ENCODE peak calls at places on chromosomes 1 and 21, in seven cellular contexts. One of them, this sample, is unnamed.
A peak's percentile ranks its signal among the peaks of the same experiment; 100 is the strongest.

GRCh38 chr1:185823471-185823870 is 89.3 kb downstream of the HMCN1 start:
- DNase-seq in osteoblast: no peak
- DNase-seq in brain microvascular endothelial cell: peak; percentile 46
- DNase-seq in transverse colon: no peak
- DNase-seq in right lobe of liver: no peak
- DNase-seq in OCI-LY7: no peak
- DNase-seq in fibroblast of lung: peak; percentile 66
- DNase-seq in this sample: no peak

GRCh38 chr1:17941396-17941795 is 166.2 kb upstream of the IGSF21 start:
- DNase-seq in osteoblast: no peak
- DNase-seq in brain microvascular endothelial cell: no peak
- DNase-seq in transverse colon: no peak
- DNase-seq in right lobe of liver: no peak
- DNase-seq in OCI-LY7: no peak
- DNase-seq in fibroblast of lung: no peak
- DNase-seq in this sample: no peak

GRCh38 chr1:89528382-89528780 is 3.8 kb downstream of the LRRC8B start:
- DNase-seq in osteoblast: no peak
- DNase-seq in brain microvascular endothelial cell: no peak
- DNase-seq in transverse colon: no peak
- DNase-seq in right lobe of liver: no peak
- DNase-seq in OCI-LY7: no peak
- DNase-seq in fibroblast of lung: no peak
- DNase-seq in this sample: no peak

GRCh38 chr1:44276006-44276405 is 62.7 kb downstream of the DMAP1 start:
- DNase-seq in osteoblast: no peak
- DNase-seq in brain microvascular endothelial cell: peak; percentile 8
- DNase-seq in transverse colon: no peak
- DNase-seq in right lobe of liver: no peak
- DNase-seq in OCI-LY7: peak; percentile 16
- DNase-seq in fibroblast of lung: peak; percentile 2
- DNase-seq in this sample: no peak

GRCh38 chr1:158248122-158248521 is 6.1 kb upstream of the CD1A start:
- DNase-seq in osteoblast: no peak
- DNase-seq in brain microvascular endothelial cell: no peak
- DNase-seq in transverse colon: peak; percentile 39
- DNase-seq in right lobe of liver: no peak
- DNase-seq in OCI-LY7: peak; percentile 81
- DNase-seq in fibroblast of lung: no peak
- DNase-seq in this sample: peak; percentile 99

GRCh38 chr1:231431665-231432415 is 9.8 kb upstream of the EGLN1 start:
- DNase-seq in osteoblast: no peak
- DNase-seq in brain microvascular endothelial cell: no peak
- DNase-seq in transverse colon: no peak
- DNase-seq in right lobe of liver: no peak
- DNase-seq in OCI-LY7: no peak
- DNase-seq in fibroblast of lung: no peak
- DNase-seq in this sample: no peak

GRCh38 chr1:240888039-240888786 is 276.3 kb upstream of the GREM2 start:
- DNase-seq in osteoblast: no peak
- DNase-seq in brain microvascular endothelial cell: no peak
- DNase-seq in transverse colon: peak; percentile 61
- DNase-seq in right lobe of liver: peak; percentile 56
- DNase-seq in OCI-LY7: peak; percentile 64
- DNase-seq in fibroblast of lung: peak; percentile 3
- DNase-seq in this sample: peak; percentile 35

GRCh38 chr1:218171302-218171893 is 113.7 kb upstream of the RRP15 start:
- DNase-seq in osteoblast: no peak
- DNase-seq in brain microvascular endothelial cell: no peak
- DNase-seq in transverse colon: no peak
- DNase-seq in right lobe of liver: no peak
- DNase-seq in OCI-LY7: peak; percentile 51
- DNase-seq in fibroblast of lung: peak; percentile 26
- DNase-seq in this sample: peak; percentile 26

GRCh38 chr1:89260575-89261275 is 11.9 kb downstream of the GBP5 start:
- DNase-seq in osteoblast: no peak
- DNase-seq in brain microvascular endothelial cell: no peak
- DNase-seq in transverse colon: no peak
- DNase-seq in right lobe of liver: no peak
- DNase-seq in OCI-LY7: no peak
- DNase-seq in fibroblast of lung: peak; percentile 45
- DNase-seq in this sample: no peak

GRCh38 chr1:42747125-42747524 is 7.1 kb upstream of the CLDN19 start:
- DNase-seq in osteoblast: peak; percentile 95
- DNase-seq in brain microvascular endothelial cell: no peak
- DNase-seq in transverse colon: peak; percentile 54
- DNase-seq in right lobe of liver: no peak
- DNase-seq in OCI-LY7: peak; percentile 34
- DNase-seq in fibroblast of lung: no peak
- DNase-seq in this sample: no peak

GRCh38 chr1:175841613-175842234 is 98.3 kb upstream of the TNR start:
- DNase-seq in osteoblast: no peak
- DNase-seq in brain microvascular endothelial cell: no peak
- DNase-seq in transverse colon: no peak
- DNase-seq in right lobe of liver: no peak
- DNase-seq in OCI-LY7: no peak
- DNase-seq in fibroblast of lung: no peak
- DNase-seq in this sample: no peak

GRCh38 chr1:16088996-16089395 is 15.5 kb upstream of the FAM131C start:
- DNase-seq in osteoblast: peak; percentile 96
- DNase-seq in brain microvascular endothelial cell: peak; percentile 83
- DNase-seq in transverse colon: no peak
- DNase-seq in right lobe of liver: no peak
- DNase-seq in OCI-LY7: no peak
- DNase-seq in fibroblast of lung: peak; percentile 92
- DNase-seq in this sample: no peak

GRCh38 chr1:31458287-31458896 is 45.4 kb downstream of the SERINC2 start:
- DNase-seq in osteoblast: no peak
- DNase-seq in brain microvascular endothelial cell: no peak
- DNase-seq in transverse colon: no peak
- DNase-seq in right lobe of liver: no peak
- DNase-seq in OCI-LY7: no peak
- DNase-seq in fibroblast of lung: no peak
- DNase-seq in this sample: no peak
- H3K4me3 ChIP-seq in osteoblast: no peak overlapping the region
- H3K4me3 ChIP-seq in brain microvascular endothelial cell: no peak overlapping the region
- H3K4me3 ChIP-seq in transverse colon: no peak overlapping the region
- H3K4me3 ChIP-seq in right lobe of liver: no peak overlapping the region
- H3K4me3 ChIP-seq in OCI-LY7: no peak overlapping the region
- H3K4me3 ChIP-seq in fibroblast of lung: no peak overlapping the region
- H3K4me3 ChIP-seq in this sample: no peak overlapping the region

GRCh38 chr21:14566889-14567288 is 20.8 kb upstream of the SAMSN1 start:
- DNase-seq in osteoblast: no peak
- DNase-seq in brain microvascular endothelial cell: no peak
- DNase-seq in transverse colon: no peak
- DNase-seq in right lobe of liver: no peak
- DNase-seq in OCI-LY7: no peak
- DNase-seq in fibroblast of lung: no peak
- DNase-seq in this sample: no peak

GRCh38 chr21:14569026-14569425 is 22.9 kb upstream of the SAMSN1 start:
- DNase-seq in osteoblast: no peak
- DNase-seq in brain microvascular endothelial cell: no peak
- DNase-seq in transverse colon: no peak
- DNase-seq in right lobe of liver: no peak
- DNase-seq in OCI-LY7: no peak
- DNase-seq in fibroblast of lung: no peak
- DNase-seq in this sample: no peak

GRCh38 chr21:14567557-14568279 is 21.6 kb upstream of the SAMSN1 start:
- DNase-seq in osteoblast: no peak
- DNase-seq in brain microvascular endothelial cell: no peak
- DNase-seq in transverse colon: no peak
- DNase-seq in right lobe of liver: no peak
- DNase-seq in OCI-LY7: no peak
- DNase-seq in fibroblast of lung: no peak
- DNase-seq in this sample: no peak

GRCh38 chr21:14572206-14572780 is 26.2 kb upstream of the SAMSN1 start:
- DNase-seq in osteoblast: no peak
- DNase-seq in brain microvascular endothelial cell: no peak
- DNase-seq in transverse colon: no peak
- DNase-seq in right lobe of liver: no peak
- DNase-seq in OCI-LY7: no peak
- DNase-seq in fibroblast of lung: no peak
- DNase-seq in this sample: no peak

DNA sequence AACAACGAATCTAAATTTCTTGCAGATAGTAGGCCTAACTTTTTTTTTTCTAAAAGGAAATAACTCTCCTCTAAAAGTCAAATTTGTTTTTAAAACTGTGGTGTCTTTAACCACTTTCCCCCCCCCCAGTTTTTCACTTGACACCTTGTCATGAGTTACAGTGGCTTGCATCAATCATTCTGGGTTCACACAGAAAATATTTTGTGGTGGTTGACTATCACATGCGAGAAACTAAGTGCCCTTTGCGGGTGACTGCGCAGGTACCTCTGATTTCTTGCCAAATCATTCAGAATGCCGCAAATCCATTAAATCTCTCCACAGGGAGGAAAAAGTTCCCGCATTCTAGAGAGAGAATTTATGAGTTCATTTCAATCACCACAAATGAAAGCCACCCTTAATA is 23.8 kb upstream of the SAMSN1 start:
- DNase-seq in osteoblast: no peak
- DNase-seq in brain microvascular endothelial cell: no peak
- DNase-seq in transverse colon: no peak
- DNase-seq in right lobe of liver: no peak
- DNase-seq in OCI-LY7: no peak
- DNase-seq in fibroblast of lung: no peak
- DNase-seq in this sample: no peak
- H3K4me3 ChIP-seq in osteoblast: no peak overlapping the region
- H3K4me3 ChIP-seq in brain microvascular endothelial cell: no peak overlapping the region
- H3K4me3 ChIP-seq in transverse colon: no peak overlapping the region
- H3K4me3 ChIP-seq in right lobe of liver: no peak overlapping the region
- H3K4me3 ChIP-seq in OCI-LY7: no peak overlapping the region
- H3K4me3 ChIP-seq in fibroblast of lung: no peak overlapping the region
- H3K4me3 ChIP-seq in this sample: no peak overlapping the region

GRCh38 chr1:7070389-7071029 is 285.3 kb downstream of the CAMTA1 start:
- DNase-seq in osteoblast: peak; percentile 96
- DNase-seq in brain microvascular endothelial cell: peak; percentile 49
- DNase-seq in transverse colon: peak; percentile 57
- DNase-seq in right lobe of liver: peak; percentile 69
- DNase-seq in OCI-LY7: peak; percentile 56
- DNase-seq in fibroblast of lung: peak; percentile 62
- DNase-seq in this sample: peak; percentile 30
- H3K4me3 ChIP-seq in osteoblast: peak overlapping the region; percentile 73
- H3K4me3 ChIP-seq in brain microvascular endothelial cell: peak overlapping the region; percentile 45
- H3K4me3 ChIP-seq in transverse colon: no peak overlapping the region
- H3K4me3 ChIP-seq in right lobe of liver: peak overlapping the region; percentile 36
- H3K4me3 ChIP-seq in OCI-LY7: no peak overlapping the region
- H3K4me3 ChIP-seq in fibroblast of lung: peak overlapping the region; percentile 30
- H3K4me3 ChIP-seq in this sample: no peak overlapping the region

GRCh38 chr1:191592907-191593306 is 565.4 kb upstream of the RGS18 start:
- DNase-seq in osteoblast: no peak
- DNase-seq in brain microvascular endothelial cell: no peak
- DNase-seq in transverse colon: no peak
- DNase-seq in right lobe of liver: no peak
- DNase-seq in OCI-LY7: no peak
- DNase-seq in fibroblast of lung: no peak
- DNase-seq in this sample: no peak
- H3K4me3 ChIP-seq in osteoblast: no peak overlapping the region
- H3K4me3 ChIP-seq in brain microvascular endothelial cell: no peak overlapping the region
- H3K4me3 ChIP-seq in transverse colon: no peak overlapping the region
- H3K4me3 ChIP-seq in right lobe of liver: no peak overlapping the region
- H3K4me3 ChIP-seq in OCI-LY7: no peak overlapping the region
- H3K4me3 ChIP-seq in fibroblast of lung: no peak overlapping the region
- H3K4me3 ChIP-seq in this sample: no peak overlapping the region

GRCh38 chr1:161019767-161020572 is 982 bp downstream of the F11R start:
- DNase-seq in osteoblast: peak; percentile 89
- DNase-seq in brain microvascular endothelial cell: no peak
- DNase-seq in transverse colon: no peak
- DNase-seq in right lobe of liver: no peak
- DNase-seq in OCI-LY7: no peak
- DNase-seq in fibroblast of lung: no peak
- DNase-seq in this sample: no peak
- H3K4me3 ChIP-seq in osteoblast: peak overlapping the region; percentile 68
- H3K4me3 ChIP-seq in brain microvascular endothelial cell: peak overlapping the region; percentile 60
- H3K4me3 ChIP-seq in transverse colon: peak overlapping the region; percentile 51
- H3K4me3 ChIP-seq in right lobe of liver: peak overlapping the region; percentile 91
- H3K4me3 ChIP-seq in OCI-LY7: peak overlapping the region; percentile 74
- H3K4me3 ChIP-seq in fibroblast of lung: peak overlapping the region; percentile 27
- H3K4me3 ChIP-seq in this sample: no peak overlapping the region

GRCh38 chr1:170200161-170200560 is 54.4 kb downstream of the NTMT2 start:
- DNase-seq in osteoblast: no peak
- DNase-seq in brain microvascular endothelial cell: no peak
- DNase-seq in transverse colon: no peak
- DNase-seq in right lobe of liver: no peak
- DNase-seq in OCI-LY7: no peak
- DNase-seq in fibroblast of lung: no peak
- DNase-seq in this sample: no peak
- H3K4me3 ChIP-seq in osteoblast: no peak overlapping the region
- H3K4me3 ChIP-seq in brain microvascular endothelial cell: no peak overlapping the region
- H3K4me3 ChIP-seq in transverse colon: no peak overlapping the region
- H3K4me3 ChIP-seq in right lobe of liver: no peak overlapping the region
- H3K4me3 ChIP-seq in OCI-LY7: no peak overlapping the region
- H3K4me3 ChIP-seq in fibroblast of lung: no peak overlapping the region
- H3K4me3 ChIP-seq in this sample: no peak overlapping the region

GRCh38 chr1:51717842-51718241 is 101.0 kb downstream of the OSBPL9 start:
- DNase-seq in osteoblast: no peak
- DNase-seq in brain microvascular endothelial cell: no peak
- DNase-seq in transverse colon: no peak
- DNase-seq in right lobe of liver: no peak
- DNase-seq in OCI-LY7: no peak
- DNase-seq in fibroblast of lung: no peak
- DNase-seq in this sample: no peak
- H3K4me3 ChIP-seq in osteoblast: no peak overlapping the region
- H3K4me3 ChIP-seq in brain microvascular endothelial cell: no peak overlapping the region
- H3K4me3 ChIP-seq in transverse colon: no peak overlapping the region
- H3K4me3 ChIP-seq in right lobe of liver: no peak overlapping the region
- H3K4me3 ChIP-seq in OCI-LY7: no peak overlapping the region
- H3K4me3 ChIP-seq in fibroblast of lung: no peak overlapping the region
- H3K4me3 ChIP-seq in this sample: no peak overlapping the region

GRCh38 chr1:8004803-8005573 is 21.1 kb downstream of the ERRFI1 start:
- DNase-seq in osteoblast: peak; percentile 80
- DNase-seq in brain microvascular endothelial cell: peak; percentile 95
- DNase-seq in transverse colon: peak; percentile 75
- DNase-seq in right lobe of liver: peak; percentile 73
- DNase-seq in OCI-LY7: no peak
- DNase-seq in fibroblast of lung: peak; percentile 95
- DNase-seq in this sample: no peak
- H3K4me3 ChIP-seq in osteoblast: peak overlapping the region; percentile 43
- H3K4me3 ChIP-seq in brain microvascular endothelial cell: no peak overlapping the region
- H3K4me3 ChIP-seq in transverse colon: no peak overlapping the region
- H3K4me3 ChIP-seq in right lobe of liver: no peak overlapping the region
- H3K4me3 ChIP-seq in OCI-LY7: no peak overlapping the region
- H3K4me3 ChIP-seq in fibroblast of lung: peak overlapping the region; percentile 21
- H3K4me3 ChIP-seq in this sample: no peak overlapping the region

This sample was measured in Jurkat, Clone E6-1.